ENCODE peak calls at places on chromosomes 5 and 9, in seven cellular contexts. P, M, X, F, Z, G and R are unnamed samples.

GRCh38 chr5:86523718-86524117 is 94.0 kb upstream of the COX7C start:
- DNase-seq in P (no peak), M (no peak), X (no peak), F (no peak), Z (no peak), G (no peak), R (no peak)

GRCh38 chr5:143634689-143635088 is 177.3 kb upstream of the HMHB1 start:
- DNase-seq in P (no peak), M (no peak), X (no peak), F (no peak), Z (no peak), G (no peak), R (no peak)

GRCh38 chr9:128323192-128323730 is 622 bp downstream of the COQ4 start:
- DNase-seq in P (no peak), M (no peak), X (no peak), F (peak), Z (no peak), G (peak), R (no peak)

GRCh38 chr5:168234133-168234532 is 57.3 kb upstream of the WWC1 start:
- DNase-seq in P (no peak), M (no peak), X (no peak), F (no peak), Z (no peak), G (no peak), R (no peak)

GRCh38 chr9:89743216-89743575 is 138.4 kb downstream of the GADD45G start:
- DNase-seq in P (no peak), M (no peak), X (no peak), F (no peak), Z (no peak), G (no peak), R (no peak)

GRCh38 chr5:15008476-15008875 is 136.9 kb upstream of the ANKH start:
- DNase-seq in P (peak), M (no peak), X (peak), F (peak), Z (peak), G (peak), R (peak)

GRCh38 chr9:95108777-95109176 is 208.7 kb downstream of the FANCC start:
- DNase-seq in P (no peak), M (no peak), X (no peak), F (no peak), Z (no peak), G (no peak), R (no peak)

GRCh38 chr5:75457691-75458090 is 53.7 kb downstream of the CERT1 start:
- DNase-seq in P (no peak), M (no peak), X (no peak), F (no peak), Z (peak), G (no peak), R (no peak)

GRCh38 chr9:84361645-84362044 is 21.1 kb upstream of the SLC28A3 start:
- DNase-seq in P (no peak), M (no peak), X (no peak), F (no peak), Z (no peak), G (no peak), R (no peak)